ENCODE peak calls at places on chromosomes 2 and 18, in seven cellular contexts. O is OCI-LY7, E is IMR-90, K is A549, M is HCT116, P is PC-3, Y is H1. S is an unnamed sample. For H3K4me1, the result is how much of the 10 kb centered on the place peaks cover.

GRCh38 chr2:65527451-65528240 is 95.2 kb upstream of the SPRED2 start:
- DNase-seq in Y (no peak), P (no peak), E (no peak), K (no peak), M (no peak), O (no peak), S (no peak)

GRCh38 chr2:47034973-47035609 is 119.5 kb upstream of the MCFD2 start:
- DNase-seq in E (no peak), P (no peak), O (peak), K (no peak), Y (no peak), M (no peak), S (peak)

GRCh38 chr2:55155206-55155605 is 76.9 kb downstream of the CLHC1 start:
- DNase-seq in P (no peak), K (no peak), M (no peak), E (no peak), O (no peak), Y (no peak), S (no peak)

GRCh38 chr2:156333951-156334495 is 1.5 kb upstream of the NR4A2 start:
- DNase-seq in O (peak), Y (no peak), K (no peak), P (no peak), E (peak), M (no peak), S (peak)

GRCh38 chr2:171939754-171940093 is 17.5 kb downstream of the HAT1 start:
- DNase-seq in M (no peak), K (no peak), E (no peak), P (no peak), Y (no peak), O (no peak), S (no peak)

GRCh38 chr2:191679818-191680600 is 2.1 kb downstream of the NABP1 start:
- DNase-seq in M (peak), O (peak), Y (no peak), P (peak), K (peak), E (peak), S (peak)

GRCh38 chr2:12951657-12951973 is 234.9 kb downstream of the TRIB2 start:
- DNase-seq in K (no peak), E (no peak), Y (no peak), P (no peak), M (no peak), O (no peak), S (no peak)

GRCh38 chr2:132779206-132779605 is 109.2 kb upstream of the LYPD1 start:
- DNase-seq in O (no peak), Y (no peak), E (no peak), K (no peak), P (no peak), M (no peak), S (no peak)

GRCh38 chr2:148903946-148904345 is 28.9 kb downstream of the KIF5C start:
- DNase-seq in K (no peak), O (no peak), E (no peak), P (no peak), M (no peak), Y (no peak), S (no peak)

GRCh38 chr2:219249203-219249980 is 3.7 kb upstream of the TUBA4B start:
- DNase-seq in P (peak), K (peak), O (peak), Y (no peak), M (no peak), E (peak), S (peak)
- H3K4me1 ChIP-seq in P (half or more), K (half or more), O (half or more), Y (under half), M (half or more), E (under half), S (half or more)

DNA sequence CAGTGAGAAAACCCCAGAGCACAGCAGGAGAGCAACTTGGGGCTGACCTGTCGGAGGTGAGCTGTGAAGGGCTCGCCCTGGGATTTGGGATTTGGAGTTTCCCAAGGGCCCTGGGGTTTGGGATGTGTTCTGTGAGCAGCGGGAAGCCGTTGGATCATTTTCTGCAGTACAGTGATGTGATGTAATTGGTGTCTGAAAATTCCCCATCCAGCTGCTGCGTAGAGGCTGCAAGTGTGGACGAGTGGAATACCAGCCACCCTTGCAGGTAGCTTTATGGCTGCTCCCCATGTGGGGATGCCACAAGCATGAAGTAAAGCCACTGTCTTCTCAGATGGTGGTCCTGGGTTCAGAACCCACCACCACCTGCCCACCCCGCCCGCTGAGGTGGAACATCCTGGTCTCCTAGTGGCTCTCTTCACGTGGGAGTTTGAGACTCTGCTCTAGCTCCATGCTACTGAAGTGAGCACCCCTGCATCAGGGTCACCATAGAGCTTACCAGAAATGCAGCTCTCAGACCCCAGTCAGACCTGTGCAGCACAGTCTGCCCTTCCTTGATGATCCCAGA is 15.0 kb downstream of the IMPA2 start:
- DNase-seq in M (no peak), K (no peak), Y (no peak), O (no peak), P (no peak), E (no peak), S (no peak)
- H3K4me2 ChIP-seq in M (no peak), K (peak), Y (no peak), O (peak), P (peak), E (no peak), S (no peak)

GRCh38 chr2:127064642-127065250 is 42.2 kb downstream of the BIN1 start:
- DNase-seq in Y (peak), P (peak), O (no peak), E (peak), K (peak), M (peak), S (peak)
- TF ChIP-seq CTCF in Y (no peak), P (peak), O (no peak), E (peak), K (peak), M (no peak), S (peak)

GRCh38 chr18:55234366-55235093 is 275.3 kb upstream of the CCDC68 start:
- DNase-seq in Y (peak), P (peak), E (peak), K (peak), O (peak), M (peak), S (peak)
- H3K4me1 ChIP-seq in Y (under half), P (under half), E (under half), K (under half), O (under half), M (under half), S (under half)

GRCh38 chr2:45006942-45007287 is 2.3 kb downstream of the SIX2 start:
- DNase-seq in M (no peak), P (no peak), E (no peak), O (no peak), Y (no peak), K (no peak), S (no peak)

GRCh38 chr2:45009303-45009927 is at the start of gene SIX2:
- DNase-seq in O (no peak), P (peak), K (peak), E (peak), M (peak), Y (peak), S (peak)

GRCh38 chr2:45007356-45007755 is 1.9 kb downstream of the SIX2 start:
- DNase-seq in E (no peak), K (no peak), O (no peak), Y (no peak), P (no peak), M (no peak), S (no peak)

GRCh38 chr2:45008296-45009129 is 739 bp downstream of the SIX2 start:
- DNase-seq in P (peak), Y (no peak), M (no peak), E (peak), K (no peak), O (no peak), S (no peak)

GRCh38 chr2:45007961-45008295 is 1.3 kb downstream of the SIX2 start:
- DNase-seq in O (no peak), K (no peak), Y (no peak), E (no peak), P (no peak), M (no peak), S (no peak)
- H3K4me2 ChIP-seq in O (no peak), K (no peak), Y (peak), E (no peak), P (peak), M (no peak), S (peak)

GRCh38 chr2:39696838-39697237 is 31.1 kb downstream of the TMEM178A start:
- DNase-seq in O (peak), K (peak), E (peak), Y (no peak), M (no peak), P (peak), S (peak)
- TF ChIP-seq CTCF in O (peak), K (peak), E (peak), Y (no peak), M (peak), P (peak), S (peak)

GRCh38 chr2:215919624-215920243 is 93.6 kb downstream of the MREG start:
- DNase-seq in M (no peak), Y (no peak), P (no peak), K (no peak), O (no peak), E (no peak), S (no peak)
- H3K4me1 ChIP-seq in M (under half), Y (under half), P (under half), K (under half), O (under half), E (under half), S (under half)

GRCh38 chr2:195923889-195924288 is 144.7 kb downstream of the DNAH7 start:
- DNase-seq in E (no peak), M (no peak), P (no peak), K (no peak), Y (no peak), O (no peak), S (no peak)

GRCh38 chr2:195929531-195929930 is 139.1 kb downstream of the DNAH7 start:
- DNase-seq in O (no peak), Y (no peak), P (no peak), M (no peak), K (no peak), E (no peak), S (no peak)

DNA sequence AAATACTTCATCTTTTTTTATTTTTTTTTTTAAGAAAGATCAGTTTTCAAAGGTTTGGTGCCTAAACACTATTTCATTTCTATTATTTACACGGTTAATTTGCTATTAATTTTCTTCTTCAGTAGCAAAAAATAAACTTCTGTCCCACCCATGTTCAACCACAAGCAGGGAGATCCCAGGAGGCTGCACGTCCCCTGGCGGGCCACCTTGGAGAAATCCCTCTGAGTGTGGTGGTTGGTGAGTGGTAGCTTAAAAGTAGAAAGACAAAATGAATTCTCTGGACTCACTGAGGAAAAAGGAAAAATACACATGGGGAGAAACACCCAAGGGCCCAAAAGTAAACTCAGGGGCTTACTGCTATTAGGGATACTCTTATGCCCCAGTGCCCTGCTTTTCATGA is 143.5 kb downstream of the DNAH7 start:
- DNase-seq in P (no peak), K (no peak), E (no peak), O (no peak), Y (no peak), M (no peak), S (no peak)
- H3K4me2 ChIP-seq in P (no peak), K (no peak), E (no peak), O (no peak), Y (no peak), M (no peak), S (no peak)

GRCh38 chr2:19358242-19359020 is at the start of gene OSR1:
- DNase-seq in P (peak), E (peak), O (no peak), K (peak), Y (no peak), M (no peak), S (peak)
- TF ChIP-seq CTCF in P (no peak), E (peak), O (no peak), K (no peak), Y (no peak), M (no peak), S (no peak)

DNA sequence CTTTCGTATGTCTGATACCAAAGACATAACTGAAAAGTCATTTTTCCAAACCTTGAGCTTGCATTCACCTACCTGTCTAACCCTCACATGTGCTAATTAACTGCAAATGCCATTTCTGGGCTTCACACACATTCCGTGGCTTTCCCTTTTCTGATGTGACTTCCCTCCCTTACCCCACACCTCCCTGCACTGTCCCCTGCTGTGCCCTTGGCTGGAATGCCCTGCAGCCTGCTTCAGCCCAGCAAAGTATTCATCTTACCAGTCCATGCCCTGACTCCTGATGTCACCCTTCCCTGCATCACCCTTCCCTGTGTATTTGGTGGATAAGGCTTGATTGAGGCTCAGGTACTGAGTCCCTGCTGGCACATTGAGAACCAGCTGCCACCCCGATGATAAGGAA is 12.2 kb downstream of the RETSAT start:
- DNase-seq in E (no peak), P (no peak), Y (no peak), M (no peak), K (no peak), O (no peak), S (no peak)
- H3K4me1 ChIP-seq in E (under half), P (under half), Y (under half), M (under half), K (under half), O (under half), S (under half)

S was measured in astrocyte.